ENCODE peak calls at places on chromosome 17, in four cellular contexts. D is lower lobe of right lung, L is body of pancreas, W is GM23248. J is an unnamed sample.

GRCh38 chr17:77640916-77641605 is 317.4 kb upstream of the TNRC6C start:
- DNase-seq in D (no peak), L (no peak), W (no peak), J (no peak)

GRCh38 chr17:79870540-79870939 is 31.3 kb upstream of the CBX4 start:
- DNase-seq in D (peak), L (no peak), W (no peak), J (no peak)

GRCh38 chr17:28173801-28174200 is 131.3 kb downstream of the NLK start:
- DNase-seq in D (no peak), L (no peak), W (no peak), J (no peak)

GRCh38 chr17:62631936-62632924 is 4.8 kb downstream of the MRC2 start:
- DNase-seq in D (no peak), L (no peak), W (no peak), J (no peak)

GRCh38 chr17:15106540-15106939 is 158.6 kb downstream of the PMP22 start:
- DNase-seq in D (no peak), L (no peak), W (peak), J (no peak)

GRCh38 chr17:45092932-45093430 is 31.9 kb downstream of the NMT1 start:
- DNase-seq in D (peak), L (peak), W (peak), J (peak)

GRCh38 chr17:66612993-66613392 is 221.9 kb upstream of the CACNG5 start:
- DNase-seq in D (no peak), L (no peak), W (no peak), J (no peak)

GRCh38 chr17:80476877-80477646 is 655 bp upstream of the NPTX1 start:
- DNase-seq in D (no peak), L (no peak), W (peak), J (no peak)

GRCh38 chr17:1180958-1181768 is 1.4 kb upstream of the ABR start:
- DNase-seq in D (no peak), L (no peak), W (no peak), J (no peak)

GRCh38 chr17:73194514-73195222 is 1.8 kb downstream of the COG1 start:
- DNase-seq in D (no peak), L (no peak), W (peak), J (no peak)

GRCh38 chr17:58960068-58960467 is 146.6 kb downstream of the TRIM37 start:
- DNase-seq in D (no peak), L (peak), W (peak), J (no peak)

GRCh38 chr17:79133986-79134385 is 59.4 kb downstream of the ENGASE start:
- DNase-seq in D (no peak), L (no peak), W (no peak), J (no peak)

GRCh38 chr17:28139822-28140221 is 97.3 kb downstream of the NLK start:
- DNase-seq in D (no peak), L (no peak), W (no peak), J (no peak)

GRCh38 chr17:16378631-16379282 is 2.1 kb upstream of the UBB start:
- DNase-seq in D (no peak), L (peak), W (peak), J (peak)

GRCh38 chr17:38674013-38674748 is 576 bp downstream of the EPOP start:
- DNase-seq in D (peak), L (peak), W (peak), J (no peak)

GRCh38 chr17:7413346-7413985 is 5.8 kb downstream of the NLGN2 start:
- DNase-seq in D (no peak), L (no peak), W (peak), J (no peak)

GRCh38 chr17:76696763-76697701 is 13.7 kb downstream of the MXRA7 start:
- DNase-seq in D (no peak), L (no peak), W (peak), J (no peak)

GRCh38 chr17:50626037-50626574 is 8.6 kb upstream of the ABCC3 start:
- DNase-seq in D (peak), L (peak), W (peak), J (no peak)

GRCh38 chr17:34255381-34255732 is 272 bp downstream of the CCL2 start:
- DNase-seq in D (no peak), L (no peak), W (peak), J (no peak)

GRCh38 chr17:41785091-41785875 is 1.2 kb downstream of the JUP start:
- DNase-seq in D (no peak), L (no peak), W (no peak), J (no peak)

GRCh38 chr17:82924812-82925211 is 85.0 kb upstream of the ZNF750 start:
- DNase-seq in D (peak), L (peak), W (no peak), J (no peak)

GRCh38 chr17:66778531-66778930 is 56.4 kb upstream of the CACNG5 start:
- DNase-seq in D (no peak), L (no peak), W (no peak), J (no peak)

GRCh38 chr17:41648411-41649195 is 24.2 kb upstream of the KRT17 start:
- DNase-seq in D (peak), L (peak), W (peak), J (no peak)

GRCh38 chr17:55760643-55761355 is 9.9 kb downstream of the PCTP start:
- DNase-seq in D (no peak), L (no peak), W (no peak), J (no peak)

GRCh38 chr17:72580321-72581127 is 459.7 kb downstream of the SOX9 start:
- DNase-seq in D (no peak), L (peak), W (no peak), J (no peak)

GRCh38 chr17:64632606-64633005 is 29.5 kb downstream of the SMURF2 start:
- DNase-seq in D (no peak), L (no peak), W (peak), J (no peak)

GRCh38 chr17:81037783-81038733 is 3.1 kb downstream of the BAIAP2 start:
- DNase-seq in D (no peak), L (peak), W (no peak), J (no peak)

GRCh38 chr17:80086616-80087015 is 14.8 kb upstream of the GAA start:
- DNase-seq in D (no peak), L (no peak), W (no peak), J (no peak)

GRCh38 chr17:15447928-15448579 is 19.4 kb downstream of the CDRT4 start:
- DNase-seq in D (no peak), L (peak), W (no peak), J (no peak)

GRCh38 chr17:63948521-63948920 is 16.4 kb upstream of the CD79B start:
- DNase-seq in D (no peak), L (no peak), W (no peak), J (no peak)

GRCh38 chr17:19337712-19338023 is 24.9 kb downstream of the B9D1 start:
- DNase-seq in D (no peak), L (no peak), W (no peak), J (no peak)

GRCh38 chr17:49361902-49362722 is at the start of gene ZNF652:
- DNase-seq in D (peak), L (peak), W (peak), J (peak)

GRCh38 chr17:7011942-7012254 is 526 bp upstream of the RNASEK start:
- DNase-seq in D (no peak), L (no peak), W (peak), J (no peak)

GRCh38 chr17:75151893-75152292 is 2.4 kb downstream of the JPT1 start:
- DNase-seq in D (no peak), L (no peak), W (no peak), J (no peak)
- H3K4me3 ChIP-seq in D (no peak), L (no peak), W (no peak), J (peak)

GRCh38 chr17:8955021-8955420 is 10.5 kb downstream of the PIK3R5 start:
- DNase-seq in D (no peak), L (no peak), W (peak), J (no peak)

GRCh38 chr17:8954339-8954738 is 11.2 kb downstream of the PIK3R5 start:
- DNase-seq in D (peak), L (peak), W (no peak), J (no peak)

GRCh38 chr17:8955560-8955959 is 9.9 kb downstream of the PIK3R5 start:
- DNase-seq in D (no peak), L (no peak), W (no peak), J (no peak)

GRCh38 chr17:8957721-8958120 is 7.8 kb downstream of the PIK3R5 start:
- DNase-seq in D (no peak), L (no peak), W (no peak), J (no peak)

GRCh38 chr17:8956521-8956920 is 9.0 kb downstream of the PIK3R5 start:
- DNase-seq in D (no peak), L (no peak), W (no peak), J (no peak)
- H3K4me3 ChIP-seq in D (no peak), L (no peak), W (no peak), J (no peak)

GRCh38 chr17:17759164-17759563 is 77.6 kb downstream of the SREBF1 start:
- DNase-seq in D (no peak), L (no peak), W (no peak), J (no peak)

GRCh38 chr17:17758443-17758842 is 77.2 kb downstream of the RAI1 start:
- DNase-seq in D (no peak), L (no peak), W (no peak), J (no peak)

GRCh38 chr17:17755715-17756114 is 74.5 kb downstream of the RAI1 start:
- DNase-seq in D (no peak), L (no peak), W (no peak), J (no peak)

GRCh38 chr17:17757391-17757791 is 76.1 kb downstream of the RAI1 start:
- DNase-seq in D (no peak), L (no peak), W (no peak), J (no peak)

DNA sequence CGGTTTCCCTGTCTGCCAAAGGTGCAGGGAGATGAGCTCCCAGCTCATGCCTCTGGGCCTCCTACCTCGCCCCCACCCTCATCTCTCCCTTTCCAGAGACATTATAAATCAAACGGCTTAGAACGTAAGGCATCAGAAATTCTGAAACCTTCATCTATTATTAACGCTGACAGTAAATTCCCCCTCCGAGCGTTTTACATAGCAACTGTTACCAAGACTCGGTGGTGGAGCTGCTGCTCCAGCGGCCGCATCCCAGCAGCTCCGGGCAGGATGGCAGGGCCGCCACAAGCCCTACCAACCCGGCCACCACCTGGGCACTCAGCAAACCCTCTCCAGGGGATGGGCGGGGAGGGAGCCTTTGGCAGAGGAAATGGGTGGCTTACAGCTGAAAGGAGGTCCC is 76.7 kb downstream of the RAI1 start:
- DNase-seq in D (no peak), L (no peak), W (no peak), J (no peak)
- H3K4me3 ChIP-seq in D (no peak), L (no peak), W (no peak), J (no peak)

GRCh38 chr17:13743906-13744305 is 142.2 kb upstream of the HS3ST3A1 start:
- DNase-seq in D (no peak), L (no peak), W (no peak), J (no peak)
- H3K4me3 ChIP-seq in D (no peak), L (no peak), W (no peak), J (no peak)